ENCODE peak calls at places on chromosomes 12 and 14, in four cellular contexts. R is uterus, E is HCT116, I is left lung. A is an unnamed sample.

GRCh38 chr14:99251721-99252120 is 20.3 kb downstream of the BCL11B start:
- DNase-seq in R (no peak), E (no peak), I (no peak), A (no peak)

GRCh38 chr14:104549536-104550339 is 29.8 kb upstream of the C14orf180 start:
- DNase-seq in R (no peak), E (no peak), I (no peak), A (no peak)

GRCh38 chr14:90658541-90658967 is 157.7 kb downstream of the TTC7B start:
- DNase-seq in R (no peak), E (no peak), I (no peak), A (peak)

GRCh38 chr14:106224694-106224971 is 698.2 kb downstream of the TMEM121 start:
- DNase-seq in R (no peak), E (no peak), I (no peak), A (no peak)

GRCh38 chr12:115394498-115395220 is 710.7 kb upstream of the TBX3 start:
- DNase-seq in R (no peak), E (no peak), I (no peak), A (peak)

GRCh38 chr14:28254768-28255167 is 511.8 kb upstream of the FOXG1 start:
- DNase-seq in R (no peak), E (no peak), I (no peak), A (peak)

GRCh38 chr12:66647034-66647691 is 31.7 kb downstream of the GRIP1 start:
- DNase-seq in R (no peak), E (no peak), I (no peak), A (peak)

GRCh38 chr12:96522283-96522682 is 32.9 kb downstream of the CFAP54 start:
- DNase-seq in R (no peak), E (no peak), I (no peak), A (no peak)

GRCh38 chr12:92854344-92854743 is 74.8 kb downstream of the EEA1 start:
- DNase-seq in R (no peak), E (no peak), I (no peak), A (no peak)

GRCh38 chr12:153080-153746 is 60.7 kb downstream of the SLC6A12 start:
- DNase-seq in R (no peak), E (peak), I (peak), A (peak)

GRCh38 chr12:79690156-79690605 is 583 bp downstream of the PAWR start:
- DNase-seq in R (peak), E (no peak), I (peak), A (no peak)

GRCh38 chr12:15230751-15231150 is 9.5 kb upstream of the RERG start:
- DNase-seq in R (no peak), E (no peak), I (no peak), A (no peak)

GRCh38 chr14:96730386-96730785 is 66.8 kb upstream of the VRK1 start:
- DNase-seq in R (no peak), E (no peak), I (no peak), A (no peak)

GRCh38 chr14:61233436-61233956 is 47.6 kb downstream of the TMEM30B start:
- DNase-seq in R (no peak), E (no peak), I (no peak), A (no peak)

GRCh38 chr12:106113042-106113441 is 25.7 kb downstream of the NUAK1 start:
- DNase-seq in R (no peak), E (peak), I (no peak), A (peak)

GRCh38 chr12:32115404-32116104 is 8.9 kb downstream of the BICD1 start:
- DNase-seq in R (peak), E (peak), I (no peak), A (peak)

DNA sequence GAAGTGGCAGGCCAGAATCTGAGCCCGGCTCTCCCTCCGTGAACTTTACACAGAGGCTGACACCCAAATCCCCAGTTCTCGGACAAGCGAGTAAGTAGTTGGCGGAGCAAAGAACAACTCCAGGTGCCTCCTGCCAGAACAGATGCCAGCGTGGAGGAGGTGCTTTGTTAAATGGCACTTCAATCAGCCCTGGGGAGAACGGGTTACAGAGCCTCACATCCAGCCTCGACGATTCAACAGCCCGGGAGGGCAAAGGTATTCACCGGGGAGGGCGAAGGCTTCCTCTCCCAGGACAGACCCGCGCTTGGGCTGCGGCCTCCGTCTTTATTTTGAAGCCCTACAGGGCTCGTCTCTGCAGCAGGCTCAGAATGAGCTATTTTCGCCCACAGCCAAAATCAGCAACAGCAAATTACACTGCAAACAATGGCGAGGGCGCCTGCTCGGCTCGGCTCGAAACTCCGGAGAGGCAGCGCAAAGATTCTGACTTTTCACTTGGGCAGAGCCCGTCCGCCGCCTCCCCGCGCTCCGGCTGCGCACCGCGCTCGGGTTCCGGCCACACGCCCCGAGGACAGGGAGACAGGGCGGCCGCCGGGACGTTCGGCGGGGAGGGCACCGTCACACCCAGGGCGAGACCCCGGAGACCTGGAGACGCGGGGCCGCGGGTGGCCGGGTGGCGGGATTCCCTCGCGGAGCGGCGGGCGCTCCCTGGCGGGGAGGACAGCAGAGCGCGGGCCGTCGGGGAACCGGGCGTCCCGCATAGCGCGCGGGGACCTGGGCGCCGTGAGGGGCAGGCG is 811 bp downstream of the TMCC3 start:
- DNase-seq in R (peak), E (no peak), I (peak), A (peak)
- H3K4me3 ChIP-seq in R (peak), E (peak), I (peak), A (peak)

GRCh38 chr14:34873591-34874385 is 1.4 kb downstream of the BAZ1A start:
- DNase-seq in R (peak), E (peak), I (peak), A (peak)
- TF ChIP-seq CTCF in R (no peak), E (no peak), I (no peak), A (no peak)

DNA sequence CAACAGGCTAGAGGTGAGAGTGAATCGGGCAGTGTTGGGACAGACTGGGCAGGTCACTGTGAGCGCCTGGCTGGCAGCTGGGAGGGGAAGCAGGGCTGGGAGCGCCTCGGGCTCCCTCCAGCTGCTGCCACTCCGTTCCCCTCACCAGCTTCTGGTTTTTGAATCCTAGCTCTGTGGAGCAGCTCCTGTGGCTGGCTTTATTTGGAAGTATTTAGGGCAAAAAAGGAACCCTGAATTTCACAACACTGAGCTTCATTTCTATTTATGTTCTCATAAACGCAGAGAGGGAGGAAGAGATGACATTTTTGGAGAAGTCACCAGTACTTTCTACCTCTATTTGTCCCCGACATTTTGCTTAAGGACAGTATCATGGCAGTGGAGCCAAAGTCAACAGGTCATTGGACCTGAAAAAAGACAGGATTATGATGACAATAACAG is 63.9 kb upstream of the ACTN1 start:
- DNase-seq in R (peak), E (no peak), I (peak), A (no peak)
- H3K4me3 ChIP-seq in R (no peak), E (no peak), I (no peak), A (no peak)

GRCh38 chr14:100528962-100529560 is 58.2 kb downstream of the BEGAIN start:
- DNase-seq in R (no peak), E (no peak), I (peak), A (no peak)

GRCh38 chr14:100530270-100531072 is 56.7 kb downstream of the BEGAIN start:
- DNase-seq in R (no peak), E (no peak), I (peak), A (no peak)

GRCh38 chr14:100531152-100531551 is 56.1 kb downstream of the BEGAIN start:
- DNase-seq in R (no peak), E (no peak), I (peak), A (no peak)

GRCh38 chr14:100531591-100532121 is 55.6 kb downstream of the BEGAIN start:
- DNase-seq in R (peak), E (no peak), I (peak), A (no peak)

DNA sequence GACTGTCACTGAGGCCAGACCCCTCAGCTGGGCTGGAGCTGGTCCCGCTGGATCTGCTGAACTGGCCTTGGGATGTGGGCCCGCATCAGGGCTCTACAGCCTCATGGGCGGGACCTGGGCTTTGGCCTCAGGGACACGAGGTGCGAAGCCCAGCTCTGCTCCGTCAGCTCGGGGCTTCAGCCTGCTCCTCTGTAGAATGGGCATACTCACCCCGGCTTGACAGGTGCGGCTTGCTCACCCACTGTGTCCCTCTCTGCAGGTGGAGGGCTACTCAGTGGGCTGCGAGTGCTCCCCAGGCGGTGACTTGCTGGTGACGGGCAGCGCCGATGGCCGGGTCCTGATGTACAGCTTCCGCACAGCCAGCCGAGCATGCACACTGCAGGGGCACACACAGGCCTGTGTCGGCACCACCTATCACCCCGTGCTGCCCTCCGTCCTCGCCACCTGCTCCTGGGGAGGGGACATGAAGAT is 57.6 kb downstream of the BEGAIN start:
- DNase-seq in R (no peak), E (no peak), I (peak), A (no peak)
- TF ChIP-seq CTCF in R (no peak), E (no peak), I (no peak), A (no peak)

GRCh38 chr12:53985900-53986685 is 1.1 kb downstream of the HOXC10 start:
- DNase-seq in R (no peak), E (no peak), I (no peak), A (no peak)

GRCh38 chr12:53983580-53984572 is 1.1 kb upstream of the HOXC10 start:
- DNase-seq in R (no peak), E (no peak), I (no peak), A (no peak)

GRCh38 chr12:53986686-53987180 is 1.8 kb downstream of the HOXC10 start:
- DNase-seq in R (no peak), E (no peak), I (no peak), A (no peak)

GRCh38 chr12:53984901-53985357 is at the start of gene HOXC10:
- DNase-seq in R (peak), E (peak), I (no peak), A (peak)

GRCh38 chr12:53985358-53985899 is 483 bp downstream of the HOXC10 start:
- DNase-seq in R (no peak), E (no peak), I (no peak), A (no peak)
- H3K4me3 ChIP-seq in R (no peak), E (no peak), I (no peak), A (no peak)

GRCh38 chr12:10366875-10367274 is 23.0 kb downstream of the KLRK1 start:
- DNase-seq in R (no peak), E (no peak), I (no peak), A (peak)
- TF ChIP-seq CTCF in R (no peak), E (peak), I (no peak), A (no peak)

DNA sequence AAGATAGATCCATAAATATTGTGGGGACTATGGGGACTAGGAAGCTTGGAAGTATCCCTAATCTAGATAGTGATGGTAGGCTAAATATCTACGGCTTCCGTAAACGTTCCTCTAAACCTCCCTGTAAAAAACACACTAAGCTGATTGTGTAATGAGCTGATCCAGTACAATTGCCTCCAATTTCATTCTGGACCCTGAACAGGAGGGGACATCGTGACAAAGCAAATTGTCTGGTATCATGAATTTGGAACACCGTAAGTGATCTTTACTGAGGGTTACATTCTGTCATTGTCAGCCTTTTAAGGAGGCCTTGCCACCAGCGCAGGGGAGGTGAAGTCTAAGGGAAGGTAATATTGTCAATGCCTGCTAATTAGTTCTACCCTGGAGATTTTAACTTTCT is 514 bp upstream of the MGST1 start:
- DNase-seq in R (no peak), E (no peak), I (no peak), A (peak)
- H3K4me3 ChIP-seq in R (no peak), E (peak), I (peak), A (peak)

A was measured in bronchial epithelial cell.